ENCODE peak calls at places on chromosomes 4 and X, in ten cellular contexts. One of them, this sample, is unnamed.

GRCh38 chr4:5021546-5021945 is 2.3 kb upstream of the CYTL1 start:
- DNase-seq in cardiac muscle cell: no peak
- DNase-seq in heart right ventricle: no peak
- DNase-seq in hepatocyte: no peak
- DNase-seq in tibial nerve: no peak
- DNase-seq in left ventricle myocardium inferior: no peak
- DNase-seq in fibroblast of pulmonary artery: no peak
- DNase-seq in kidney epithelial cell: no peak
- DNase-seq in foreskin fibroblast: no peak
- DNase-seq in AG10803: peak
- DNase-seq in this sample: no peak

GRCh38 chr4:168836482-168836881 is 173.6 kb downstream of the CBR4 start:
- DNase-seq in left ventricle myocardium inferior: no peak
- DNase-seq in AG10803: no peak
- DNase-seq in hepatocyte: no peak
- DNase-seq in tibial nerve: no peak
- DNase-seq in fibroblast of pulmonary artery: no peak
- DNase-seq in heart right ventricle: peak
- DNase-seq in cardiac muscle cell: no peak
- DNase-seq in foreskin fibroblast: no peak
- DNase-seq in kidney epithelial cell: no peak
- DNase-seq in this sample: no peak

GRCh38 chr4:5812506-5813229 is 80.2 kb downstream of the CRMP1 start:
- DNase-seq in cardiac muscle cell: peak
- DNase-seq in hepatocyte: peak
- DNase-seq in AG10803: peak
- DNase-seq in foreskin fibroblast: peak
- DNase-seq in heart right ventricle: peak
- DNase-seq in left ventricle myocardium inferior: no peak
- DNase-seq in kidney epithelial cell: peak
- DNase-seq in tibial nerve: peak
- DNase-seq in fibroblast of pulmonary artery: peak
- DNase-seq in this sample: peak

GRCh38 chr4:70531981-70532380 is 13.6 kb downstream of the AMTN start:
- DNase-seq in fibroblast of pulmonary artery: no peak
- DNase-seq in left ventricle myocardium inferior: no peak
- DNase-seq in foreskin fibroblast: no peak
- DNase-seq in hepatocyte: no peak
- DNase-seq in AG10803: no peak
- DNase-seq in cardiac muscle cell: no peak
- DNase-seq in kidney epithelial cell: no peak
- DNase-seq in heart right ventricle: no peak
- DNase-seq in tibial nerve: no peak
- DNase-seq in this sample: no peak

GRCh38 chr4:22504931-22505330 is 10.9 kb downstream of the ADGRA3 start:
- DNase-seq in cardiac muscle cell: no peak
- DNase-seq in tibial nerve: no peak
- DNase-seq in heart right ventricle: no peak
- DNase-seq in foreskin fibroblast: no peak
- DNase-seq in AG10803: no peak
- DNase-seq in kidney epithelial cell: no peak
- DNase-seq in left ventricle myocardium inferior: no peak
- DNase-seq in fibroblast of pulmonary artery: no peak
- DNase-seq in hepatocyte: no peak
- DNase-seq in this sample: peak

GRCh38 chrX:140821280-140821679 is 111.7 kb downstream of the LINC00632 start:
- DNase-seq in hepatocyte: no peak
- DNase-seq in AG10803: no peak
- DNase-seq in heart right ventricle: no peak
- DNase-seq in tibial nerve: no peak
- DNase-seq in cardiac muscle cell: no peak
- DNase-seq in fibroblast of pulmonary artery: no peak
- DNase-seq in foreskin fibroblast: no peak
- DNase-seq in kidney epithelial cell: no peak
- DNase-seq in left ventricle myocardium inferior: no peak
- DNase-seq in this sample: no peak

GRCh38 chr4:111400736-111401135 is 744.5 kb upstream of the FAM241A start:
- DNase-seq in kidney epithelial cell: peak
- DNase-seq in fibroblast of pulmonary artery: peak
- DNase-seq in hepatocyte: peak
- DNase-seq in tibial nerve: peak
- DNase-seq in AG10803: peak
- DNase-seq in heart right ventricle: peak
- DNase-seq in foreskin fibroblast: peak
- DNase-seq in cardiac muscle cell: peak
- DNase-seq in left ventricle myocardium inferior: no peak
- DNase-seq in this sample: peak

GRCh38 chr4:40749717-40750460 is at the start of gene NSUN7:
- DNase-seq in kidney epithelial cell: peak
- DNase-seq in fibroblast of pulmonary artery: no peak
- DNase-seq in foreskin fibroblast: no peak
- DNase-seq in AG10803: peak
- DNase-seq in hepatocyte: peak
- DNase-seq in tibial nerve: no peak
- DNase-seq in cardiac muscle cell: peak
- DNase-seq in heart right ventricle: peak
- DNase-seq in left ventricle myocardium inferior: peak
- DNase-seq in this sample: no peak

GRCh38 chr4:7985891-7986441 is 46.3 kb upstream of the AFAP1 start:
- DNase-seq in cardiac muscle cell: peak
- DNase-seq in left ventricle myocardium inferior: no peak
- DNase-seq in foreskin fibroblast: no peak
- DNase-seq in fibroblast of pulmonary artery: peak
- DNase-seq in AG10803: peak
- DNase-seq in heart right ventricle: no peak
- DNase-seq in hepatocyte: no peak
- DNase-seq in kidney epithelial cell: no peak
- DNase-seq in tibial nerve: no peak
- DNase-seq in this sample: peak

GRCh38 chr4:95507561-95507960 is 41.2 kb downstream of the UNC5C start:
- DNase-seq in kidney epithelial cell: no peak
- DNase-seq in foreskin fibroblast: no peak
- DNase-seq in fibroblast of pulmonary artery: no peak
- DNase-seq in hepatocyte: no peak
- DNase-seq in AG10803: no peak
- DNase-seq in tibial nerve: no peak
- DNase-seq in cardiac muscle cell: no peak
- DNase-seq in heart right ventricle: no peak
- DNase-seq in left ventricle myocardium inferior: no peak
- DNase-seq in this sample: no peak

GRCh38 chrX:69424161-69424560 is 80.0 kb upstream of the NALF2 start:
- DNase-seq in kidney epithelial cell: no peak
- DNase-seq in left ventricle myocardium inferior: no peak
- DNase-seq in hepatocyte: peak
- DNase-seq in AG10803: peak
- DNase-seq in cardiac muscle cell: peak
- DNase-seq in tibial nerve: no peak
- DNase-seq in fibroblast of pulmonary artery: peak
- DNase-seq in heart right ventricle: no peak
- DNase-seq in foreskin fibroblast: peak
- DNase-seq in this sample: peak

GRCh38 chrX:70033348-70033747 is 16.4 kb downstream of the AWAT2 start:
- DNase-seq in left ventricle myocardium inferior: no peak
- DNase-seq in cardiac muscle cell: peak
- DNase-seq in hepatocyte: no peak
- DNase-seq in kidney epithelial cell: no peak
- DNase-seq in fibroblast of pulmonary artery: peak
- DNase-seq in foreskin fibroblast: no peak
- DNase-seq in tibial nerve: no peak
- DNase-seq in AG10803: peak
- DNase-seq in heart right ventricle: no peak
- DNase-seq in this sample: peak

GRCh38 chr4:122156819-122157218 is 4.7 kb downstream of the BLTP1 start:
- DNase-seq in hepatocyte: no peak
- DNase-seq in tibial nerve: no peak
- DNase-seq in left ventricle myocardium inferior: no peak
- DNase-seq in fibroblast of pulmonary artery: no peak
- DNase-seq in heart right ventricle: no peak
- DNase-seq in kidney epithelial cell: no peak
- DNase-seq in cardiac muscle cell: peak
- DNase-seq in AG10803: no peak
- DNase-seq in foreskin fibroblast: no peak
- DNase-seq in this sample: no peak

GRCh38 chr4:24559889-24560288 is 24.5 kb downstream of the DHX15 start:
- DNase-seq in left ventricle myocardium inferior: no peak
- DNase-seq in foreskin fibroblast: peak
- DNase-seq in kidney epithelial cell: no peak
- DNase-seq in AG10803: peak
- DNase-seq in tibial nerve: no peak
- DNase-seq in fibroblast of pulmonary artery: peak
- DNase-seq in heart right ventricle: no peak
- DNase-seq in cardiac muscle cell: peak
- DNase-seq in hepatocyte: no peak
- DNase-seq in this sample: peak

GRCh38 chrX:104270916-104271512 is 16.3 kb upstream of the ESX1 start:
- DNase-seq in heart right ventricle: peak
- DNase-seq in AG10803: peak
- DNase-seq in foreskin fibroblast: no peak
- DNase-seq in cardiac muscle cell: peak
- DNase-seq in left ventricle myocardium inferior: peak
- DNase-seq in kidney epithelial cell: no peak
- DNase-seq in tibial nerve: peak
- DNase-seq in fibroblast of pulmonary artery: peak
- DNase-seq in hepatocyte: peak
- DNase-seq in this sample: peak

GRCh38 chrX:1391707-1392375 is at the start of gene SLC25A6:
- DNase-seq in foreskin fibroblast: peak
- DNase-seq in kidney epithelial cell: peak
- DNase-seq in cardiac muscle cell: peak
- DNase-seq in left ventricle myocardium inferior: peak
- DNase-seq in AG10803: peak
- DNase-seq in fibroblast of pulmonary artery: peak
- DNase-seq in tibial nerve: peak
- DNase-seq in heart right ventricle: peak
- DNase-seq in hepatocyte: peak
- DNase-seq in this sample: peak

GRCh38 chr4:85762204-85762884 is 287.4 kb downstream of the ARHGAP24 start:
- DNase-seq in fibroblast of pulmonary artery: peak
- DNase-seq in AG10803: peak
- DNase-seq in hepatocyte: no peak
- DNase-seq in heart right ventricle: peak
- DNase-seq in cardiac muscle cell: peak
- DNase-seq in tibial nerve: no peak
- DNase-seq in kidney epithelial cell: no peak
- DNase-seq in left ventricle myocardium inferior: no peak
- DNase-seq in foreskin fibroblast: peak
- DNase-seq in this sample: peak

GRCh38 chr4:186839122-186840037 is 115.7 kb upstream of the FAT1 start:
- DNase-seq in left ventricle myocardium inferior: no peak
- DNase-seq in AG10803: peak
- DNase-seq in hepatocyte: no peak
- DNase-seq in heart right ventricle: peak
- DNase-seq in cardiac muscle cell: peak
- DNase-seq in kidney epithelial cell: no peak
- DNase-seq in tibial nerve: peak
- DNase-seq in foreskin fibroblast: peak
- DNase-seq in fibroblast of pulmonary artery: peak
- DNase-seq in this sample: peak

DNA sequence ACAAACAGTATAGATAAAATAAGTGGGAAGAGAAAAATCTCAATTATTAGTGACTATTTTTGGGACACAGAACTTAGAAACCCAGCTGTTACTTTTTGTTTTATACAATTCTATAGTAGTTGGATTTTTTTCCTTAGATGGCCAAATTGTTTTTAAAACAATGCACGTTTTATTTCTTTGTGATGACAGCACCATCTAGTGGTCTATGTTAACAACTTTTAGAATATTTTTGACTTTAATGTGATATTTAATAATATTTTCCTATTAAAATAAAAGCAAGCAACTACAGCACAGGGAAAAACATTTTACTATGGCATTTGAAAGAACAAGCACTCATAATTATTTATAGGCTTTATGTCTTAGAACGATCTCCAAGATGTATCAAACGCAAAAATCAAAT is 5.6 kb upstream of the SMIM31 start:
- DNase-seq in cardiac muscle cell: peak
- DNase-seq in heart right ventricle: no peak
- DNase-seq in foreskin fibroblast: peak
- DNase-seq in fibroblast of pulmonary artery: peak
- DNase-seq in AG10803: peak
- DNase-seq in hepatocyte: peak
- DNase-seq in tibial nerve: no peak
- DNase-seq in kidney epithelial cell: no peak
- DNase-seq in left ventricle myocardium inferior: no peak
- DNase-seq in this sample: peak
- TF ChIP-seq CTCF in cardiac muscle cell: peak
- TF ChIP-seq CTCF in heart right ventricle: peak
- TF ChIP-seq CTCF in foreskin fibroblast: peak
- TF ChIP-seq CTCF in fibroblast of pulmonary artery: peak
- TF ChIP-seq CTCF in AG10803: peak
- TF ChIP-seq CTCF in hepatocyte: peak
- TF ChIP-seq CTCF in tibial nerve: peak
- TF ChIP-seq CTCF in kidney epithelial cell: peak
- TF ChIP-seq CTCF in left ventricle myocardium inferior: peak
- TF ChIP-seq CTCF in this sample: peak

DNA sequence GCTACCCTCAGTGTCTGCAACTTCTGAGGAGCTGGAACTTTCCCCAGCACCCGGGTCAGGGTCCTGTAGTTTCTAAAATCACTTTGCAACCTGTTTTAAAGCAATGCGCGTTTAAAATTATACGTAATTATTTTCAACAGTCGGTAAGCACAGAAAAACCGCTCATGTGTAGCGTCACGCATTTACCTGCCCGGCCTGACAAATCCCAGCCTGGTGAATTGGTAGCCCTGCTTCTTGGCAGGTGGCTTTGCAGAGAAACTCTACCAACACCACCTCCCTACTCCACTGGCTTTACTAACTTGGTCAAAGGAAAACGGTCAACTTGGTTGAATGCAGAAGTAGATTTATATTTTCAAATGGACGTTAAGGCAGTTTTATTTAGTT is 651 bp downstream of the BANK1 start:
- DNase-seq in AG10803: no peak
- DNase-seq in cardiac muscle cell: no peak
- DNase-seq in heart right ventricle: no peak
- DNase-seq in left ventricle myocardium inferior: no peak
- DNase-seq in hepatocyte: no peak
- DNase-seq in foreskin fibroblast: no peak
- DNase-seq in fibroblast of pulmonary artery: no peak
- DNase-seq in tibial nerve: no peak
- DNase-seq in kidney epithelial cell: no peak
- DNase-seq in this sample: no peak
- H3K4me3 ChIP-seq in AG10803: peak
- H3K4me3 ChIP-seq in cardiac muscle cell: peak
- H3K4me3 ChIP-seq in heart right ventricle: peak
- H3K4me3 ChIP-seq in left ventricle myocardium inferior: peak
- H3K4me3 ChIP-seq in hepatocyte: peak
- H3K4me3 ChIP-seq in foreskin fibroblast: peak
- H3K4me3 ChIP-seq in fibroblast of pulmonary artery: peak
- H3K4me3 ChIP-seq in tibial nerve: peak
- H3K4me3 ChIP-seq in kidney epithelial cell: peak
- H3K4me3 ChIP-seq in this sample: no peak

GRCh38 chr4:183504064-183504929 is 561 bp upstream of the ING2 start:
- DNase-seq in foreskin fibroblast: peak
- DNase-seq in fibroblast of pulmonary artery: peak
- DNase-seq in left ventricle myocardium inferior: peak
- DNase-seq in AG10803: peak
- DNase-seq in heart right ventricle: peak
- DNase-seq in hepatocyte: peak
- DNase-seq in kidney epithelial cell: peak
- DNase-seq in tibial nerve: peak
- DNase-seq in cardiac muscle cell: peak
- DNase-seq in this sample: peak
- TF ChIP-seq CTCF in foreskin fibroblast: no peak
- TF ChIP-seq CTCF in fibroblast of pulmonary artery: no peak
- TF ChIP-seq CTCF in left ventricle myocardium inferior: peak
- TF ChIP-seq CTCF in AG10803: peak
- TF ChIP-seq CTCF in heart right ventricle: peak
- TF ChIP-seq CTCF in hepatocyte: peak
- TF ChIP-seq CTCF in kidney epithelial cell: peak
- TF ChIP-seq CTCF in tibial nerve: peak
- TF ChIP-seq CTCF in cardiac muscle cell: peak
- TF ChIP-seq CTCF in this sample: peak

GRCh38 chr4:139898293-139898692 is 232.7 kb downstream of the MGST2 start:
- DNase-seq in heart right ventricle: no peak
- DNase-seq in AG10803: no peak
- DNase-seq in hepatocyte: no peak
- DNase-seq in fibroblast of pulmonary artery: no peak
- DNase-seq in cardiac muscle cell: no peak
- DNase-seq in tibial nerve: no peak
- DNase-seq in kidney epithelial cell: no peak
- DNase-seq in left ventricle myocardium inferior: no peak
- DNase-seq in foreskin fibroblast: no peak
- DNase-seq in this sample: no peak
- H3K4me3 ChIP-seq in heart right ventricle: no peak
- H3K4me3 ChIP-seq in AG10803: no peak
- H3K4me3 ChIP-seq in hepatocyte: no peak
- H3K4me3 ChIP-seq in fibroblast of pulmonary artery: no peak
- H3K4me3 ChIP-seq in cardiac muscle cell: no peak
- H3K4me3 ChIP-seq in tibial nerve: no peak
- H3K4me3 ChIP-seq in kidney epithelial cell: no peak
- H3K4me3 ChIP-seq in left ventricle myocardium inferior: no peak
- H3K4me3 ChIP-seq in foreskin fibroblast: no peak
- H3K4me3 ChIP-seq in this sample: no peak

This sample was measured in fibroblast of mammary gland.